ENCODE peak calls at places on chromosomes 1 and 21, in ten cellular contexts. G, K, L, F, I, V, P, Y, O and C are unnamed samples.

GRCh38 chr1:218377143-218377660 is 32.1 kb downstream of the TGFB2 start:
- DNase-seq in Y (no peak), G (no peak), L (peak), V (no peak), P (peak), F (no peak), O (peak), K (no peak), I (no peak), C (peak)

GRCh38 chr1:57620589-57620988 is 196.7 kb upstream of the DAB1 start:
- DNase-seq in O (no peak), P (no peak), F (no peak), I (no peak), K (no peak), V (no peak), G (no peak), Y (no peak), L (no peak), C (no peak)

GRCh38 chr1:8338526-8339202 is 20.8 kb downstream of the SLC45A1 start:
- DNase-seq in Y (no peak), F (no peak), I (no peak), P (no peak), L (no peak), V (no peak), K (no peak), O (no peak), G (no peak), C (no peak)

GRCh38 chr1:27979151-27979858 is 19.5 kb downstream of the XKR8 start:
- DNase-seq in P (peak), L (peak), F (no peak), O (peak), I (no peak), G (peak), V (no peak), K (peak), Y (no peak), C (peak)

GRCh38 chr1:46556822-46557221 is 5.4 kb upstream of the KNCN start:
- DNase-seq in O (no peak), G (no peak), Y (no peak), P (peak), V (no peak), I (no peak), L (peak), K (no peak), F (no peak), C (no peak)

GRCh38 chr21:15549671-15550070 is 180.1 kb upstream of the USP25 start:
- DNase-seq in K (no peak), Y (no peak), I (no peak), P (peak), F (no peak), L (no peak), G (no peak), V (no peak), O (no peak), C (no peak)

GRCh38 chr1:29655945-29656866 is 419.9 kb downstream of the PTPRU start:
- DNase-seq in V (no peak), L (no peak), F (no peak), P (no peak), I (no peak), Y (peak), K (peak), O (peak), G (no peak), C (no peak)

GRCh38 chr1:91751281-91751680 is 134.7 kb downstream of the TGFBR3 start:
- DNase-seq in O (no peak), Y (no peak), G (no peak), P (peak), I (no peak), L (no peak), K (no peak), F (no peak), V (peak), C (peak)

GRCh38 chr1:40224040-40224439 is 23.7 kb upstream of the TMCO2 start:
- DNase-seq in K (no peak), V (no peak), O (no peak), G (no peak), Y (no peak), I (no peak), P (no peak), L (no peak), F (no peak), C (no peak)

GRCh38 chr1:77825356-77825709 is 45.9 kb downstream of the MIGA1 start:
- DNase-seq in P (peak), K (peak), I (no peak), F (no peak), O (peak), G (peak), Y (no peak), L (peak), V (no peak), C (peak)

GRCh38 chr1:240027059-240027462 is 64.6 kb upstream of the FMN2 start:
- DNase-seq in F (no peak), G (peak), K (peak), L (no peak), I (peak), P (peak), Y (no peak), V (no peak), O (peak), C (peak)

GRCh38 chr1:20290624-20291597 is at the start of gene VWA5B1:
- DNase-seq in Y (no peak), O (no peak), L (no peak), V (no peak), F (no peak), I (no peak), P (no peak), G (no peak), K (peak), C (no peak)

GRCh38 chr21:41620541-41620940 is 112.6 kb upstream of the TMPRSS2 start:
- DNase-seq in L (no peak), P (no peak), K (no peak), G (no peak), Y (no peak), V (no peak), I (no peak), O (no peak), F (no peak), C (no peak)

GRCh38 chr1:10484519-10484918 is 9.8 kb downstream of the PEX14 start:
- DNase-seq in O (no peak), L (no peak), I (no peak), V (no peak), P (no peak), F (no peak), Y (no peak), K (no peak), G (no peak), C (no peak)

GRCh38 chr1:209648931-209649776 is 3.1 kb downstream of the LAMB3 start:
- DNase-seq in P (peak), G (no peak), F (no peak), Y (no peak), O (no peak), L (peak), V (no peak), K (no peak), I (no peak), C (peak)

GRCh38 chr1:234756066-234756783 is 146.2 kb upstream of the IRF2BP2 start:
- DNase-seq in I (no peak), V (no peak), K (no peak), G (no peak), O (no peak), P (no peak), F (no peak), Y (no peak), L (no peak), C (no peak)

GRCh38 chr1:243806310-243806709 is 43.7 kb downstream of the AKT3 start:
- DNase-seq in G (no peak), P (no peak), O (no peak), V (no peak), Y (no peak), L (no peak), K (no peak), I (no peak), F (no peak), C (no peak)

GRCh38 chr21:23694396-23694795 is 1912.9 kb downstream of the MRPL39 start:
- DNase-seq in L (no peak), F (no peak), P (no peak), Y (no peak), G (no peak), I (no peak), K (no peak), O (peak), V (no peak), C (no peak)

GRCh38 chr1:1068374-1069060 is 5.6 kb downstream of the RNF223 start:
- DNase-seq in Y (no peak), I (no peak), K (peak), L (no peak), F (peak), V (no peak), O (peak), G (no peak), P (no peak), C (no peak)

GRCh38 chr1:41816061-41816460 is 102.7 kb downstream of the HIVEP3 start:
- DNase-seq in Y (no peak), L (no peak), F (no peak), K (no peak), P (no peak), O (no peak), I (no peak), V (no peak), G (no peak), C (no peak)

GRCh38 chr1:31655756-31656155 is 11.1 kb upstream of the PEF1 start:
- DNase-seq in L (no peak), I (no peak), F (no peak), O (no peak), G (no peak), K (no peak), P (no peak), Y (no peak), V (no peak), C (no peak)

GRCh38 chr1:97108200-97108599 is 386.6 kb downstream of the PTBP2 start:
- DNase-seq in I (no peak), O (no peak), V (no peak), P (peak), Y (no peak), F (no peak), G (no peak), L (no peak), K (no peak), C (no peak)

GRCh38 chr1:85822696-85823095 is 114.5 kb upstream of the ZNHIT6 start:
- DNase-seq in V (no peak), F (no peak), P (no peak), O (no peak), G (no peak), Y (no peak), L (no peak), K (no peak), I (no peak), C (no peak)

GRCh38 chr1:238660849-238661248 is 725.5 kb upstream of the CHRM3 start:
- DNase-seq in P (no peak), V (no peak), I (no peak), K (no peak), L (no peak), G (no peak), Y (no peak), O (no peak), F (no peak), C (no peak)

GRCh38 chr1:192764675-192765074 is 44.2 kb upstream of the RGS2 start:
- DNase-seq in I (no peak), L (no peak), O (no peak), V (no peak), Y (no peak), P (no peak), K (no peak), G (no peak), F (no peak), C (no peak)

GRCh38 chr1:15071936-15072335 is 81.6 kb upstream of the TMEM51 start:
- DNase-seq in K (no peak), O (no peak), Y (no peak), G (no peak), P (no peak), F (no peak), L (no peak), V (no peak), I (no peak), C (no peak)

GRCh38 chr1:106600626-106601025 is 455.8 kb upstream of the PRMT6 start:
- DNase-seq in F (no peak), G (no peak), L (no peak), O (no peak), I (no peak), P (no peak), K (no peak), Y (no peak), V (no peak), C (no peak)

GRCh38 chr1:30120268-30121000 is 603.0 kb downstream of the MATN1 start:
- DNase-seq in K (no peak), L (no peak), I (no peak), V (no peak), P (no peak), G (no peak), F (no peak), O (no peak), Y (no peak), C (no peak)

GRCh38 chr1:154878371-154879355 is 8.6 kb upstream of the KCNN3 start:
- DNase-seq in V (peak), F (peak), Y (peak), G (peak), L (peak), P (peak), O (peak), K (peak), I (peak), C (peak)

GRCh38 chr1:19866758-19867157 is 15.4 kb upstream of the OTUD3 start:
- DNase-seq in F (no peak), Y (no peak), O (no peak), P (peak), V (no peak), K (no peak), I (no peak), L (no peak), G (no peak), C (no peak)

GRCh38 chr21:32807717-32808380 is 36.3 kb upstream of the PAXBP1 start:
- DNase-seq in K (no peak), V (no peak), O (peak), L (no peak), Y (no peak), I (no peak), G (no peak), F (no peak), P (peak), C (peak)

GRCh38 chr1:204162498-204163074 is 3.6 kb downstream of the REN start:
- DNase-seq in O (peak), G (peak), K (peak), I (peak), L (peak), F (peak), V (peak), Y (peak), P (peak), C (peak)

GRCh38 chr1:90313756-90314155 is 318.8 kb downstream of the ZNF326 start:
- DNase-seq in I (no peak), K (no peak), V (no peak), F (no peak), G (no peak), L (no peak), P (no peak), Y (no peak), O (no peak), C (peak)

GRCh38 chr21:41678016-41678935 is 88.6 kb downstream of the RIPK4 start:
- DNase-seq in F (peak), L (peak), Y (no peak), G (no peak), V (no peak), P (no peak), I (no peak), K (peak), O (no peak), C (no peak)